ENCODE peak calls at places on chromosome 12, in eight cellular contexts. K, L, A, G, Q, I, M and J are unnamed samples. For H3K9me3, the result is how much of the 10 kb centered on the place peaks cover.

GRCh38 chr12:62794218-62794583 is 140.7 kb downstream of the PPM1H start:
- DNase-seq in K (no peak), L (no peak), A (no peak), G (no peak), Q (no peak), I (no peak), M (no peak), J (no peak)

GRCh38 chr12:6853626-6854025 is 1.7 kb downstream of the USP5 start:
- DNase-seq in K (no peak), L (no peak), A (no peak), G (no peak), Q (no peak), I (no peak), M (no peak), J (no peak)

GRCh38 chr12:53098354-53098981 is 1.0 kb downstream of the IGFBP6 start:
- DNase-seq in K (peak), L (no peak), A (peak), G (no peak), Q (peak), I (no peak), M (peak), J (no peak)

GRCh38 chr12:47190271-47190750 is 110.6 kb upstream of the AMIGO2 start:
- DNase-seq in K (peak), L (no peak), A (no peak), G (no peak), Q (no peak), I (no peak), M (peak), J (no peak)

GRCh38 chr12:109714141-109714912 is 702 bp downstream of the FAM222A start:
- DNase-seq in K (peak), L (peak), A (peak), G (no peak), Q (peak), I (no peak), M (peak), J (peak)

GRCh38 chr12:92363295-92364146 is 217.9 kb upstream of the BTG1 start:
- DNase-seq in K (no peak), L (peak), A (peak), G (no peak), Q (peak), I (no peak), M (no peak), J (no peak)

GRCh38 chr12:130511285-130511684 is 173.6 kb downstream of the PIWIL1 start:
- DNase-seq in K (no peak), L (no peak), A (no peak), G (no peak), Q (no peak), I (no peak), M (no peak), J (no peak)

GRCh38 chr12:126685636-126686035 is 1581.3 kb upstream of the TMEM132C start:
- DNase-seq in K (no peak), L (no peak), A (no peak), G (no peak), Q (no peak), I (no peak), M (no peak), J (no peak)

GRCh38 chr12:89384050-89384749 is 31.9 kb upstream of the DUSP6 start:
- DNase-seq in K (peak), L (peak), A (peak), G (no peak), Q (peak), I (no peak), M (no peak), J (peak)

GRCh38 chr12:30485230-30485890 is 210.3 kb downstream of the IPO8 start:
- DNase-seq in K (no peak), L (no peak), A (no peak), G (no peak), Q (no peak), I (no peak), M (no peak), J (no peak)

GRCh38 chr12:92698466-92698865 is 4.3 kb upstream of the PLEKHG7 start:
- DNase-seq in K (no peak), L (no peak), A (no peak), G (no peak), Q (no peak), I (no peak), M (no peak), J (no peak)

GRCh38 chr12:113604666-113605065 is 133.0 kb upstream of the LHX5 start:
- DNase-seq in K (no peak), L (no peak), A (no peak), G (no peak), Q (no peak), I (no peak), M (no peak), J (no peak)

GRCh38 chr12:2636741-2637140 is 158.0 kb upstream of the FKBP4 start:
- DNase-seq in K (no peak), L (no peak), A (no peak), G (no peak), Q (no peak), I (no peak), M (no peak), J (no peak)

GRCh38 chr12:33322519-33322918 is 117.1 kb downstream of the SYT10 start:
- DNase-seq in K (no peak), L (no peak), A (no peak), G (no peak), Q (no peak), I (no peak), M (no peak), J (no peak)

GRCh38 chr12:127355061-127355820 is 911.7 kb upstream of the TMEM132C start:
- DNase-seq in K (peak), L (peak), A (no peak), G (no peak), Q (no peak), I (peak), M (peak), J (peak)

GRCh38 chr12:94815958-94816357 is 165.6 kb upstream of the TMCC3 start:
- DNase-seq in K (no peak), L (no peak), A (no peak), G (no peak), Q (no peak), I (peak), M (no peak), J (no peak)

GRCh38 chr12:98973395-98973794 is 328.3 kb downstream of the APAF1 start:
- DNase-seq in K (peak), L (no peak), A (no peak), G (no peak), Q (no peak), I (no peak), M (no peak), J (no peak)

GRCh38 chr12:2376855-2377657 is 324.3 kb downstream of the CACNA1C start:
- DNase-seq in K (no peak), L (no peak), A (no peak), G (no peak), Q (peak), I (no peak), M (no peak), J (no peak)

GRCh38 chr12:42774238-42774637 is 184.7 kb upstream of the PRICKLE1 start:
- DNase-seq in K (no peak), L (no peak), A (no peak), G (no peak), Q (no peak), I (no peak), M (no peak), J (no peak)

GRCh38 chr12:107225626-107226025 is 132.3 kb upstream of the CRY1 start:
- DNase-seq in K (peak), L (no peak), A (no peak), G (no peak), Q (no peak), I (no peak), M (peak), J (no peak)

GRCh38 chr12:110039085-110039807 is 9.1 kb downstream of the C12orf76 start:
- DNase-seq in K (peak), L (no peak), A (peak), G (no peak), Q (peak), I (no peak), M (peak), J (peak)

GRCh38 chr12:74780458-74781241 is 243.0 kb downstream of the ATXN7L3B start:
- DNase-seq in K (peak), L (no peak), A (no peak), G (no peak), Q (no peak), I (no peak), M (no peak), J (no peak)

DNA sequence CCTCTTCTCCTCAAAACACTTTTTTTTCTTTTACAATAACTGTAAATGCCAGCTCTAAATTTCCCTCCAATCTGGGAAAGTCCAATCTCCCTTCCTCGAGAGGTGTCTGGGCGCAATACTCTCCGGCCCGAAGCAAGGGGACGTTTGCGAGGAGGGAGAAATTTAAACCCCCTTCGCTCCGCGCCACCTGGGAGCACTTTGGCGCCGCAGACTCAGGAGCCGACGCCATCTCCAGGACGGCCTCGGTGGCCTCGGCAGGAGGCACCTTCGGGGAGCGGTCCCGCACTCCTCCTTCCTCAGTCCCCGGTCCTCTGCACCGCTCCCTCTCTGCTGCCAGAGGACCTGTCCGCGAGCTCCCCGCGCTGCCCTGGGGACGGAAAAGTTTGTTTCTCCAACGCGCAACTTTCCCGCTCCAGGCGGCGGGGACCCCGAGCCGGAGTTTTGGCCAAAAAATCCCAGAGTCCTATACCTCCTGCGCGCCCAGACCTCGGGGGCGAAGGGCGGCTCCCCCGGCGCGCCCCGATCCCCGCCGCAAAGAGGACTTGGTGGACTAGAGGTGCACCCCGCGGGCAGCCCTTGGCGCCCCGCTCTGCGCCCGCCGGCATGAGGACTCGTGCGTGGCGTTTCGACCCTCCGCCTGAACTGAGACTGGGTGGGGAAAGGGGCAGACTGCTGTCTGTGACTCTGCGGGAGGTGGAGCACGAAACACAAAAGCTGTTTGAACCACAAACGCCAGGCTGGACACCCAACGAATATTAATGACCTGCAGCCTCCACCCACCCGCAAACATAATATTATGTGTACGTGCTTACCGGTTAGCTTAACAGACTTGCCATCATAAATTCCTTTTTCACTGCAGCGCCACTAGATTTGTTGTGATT is 95.1 kb upstream of the HMGA2 start:
- DNase-seq in K (no peak), L (peak), A (peak), G (no peak), Q (peak), I (peak), M (no peak), J (peak)
- TF ChIP-seq CTCF in K (no peak), L (no peak), A (no peak), G (no peak), Q (no peak), I (no peak), M (no peak), J (no peak)

DNA sequence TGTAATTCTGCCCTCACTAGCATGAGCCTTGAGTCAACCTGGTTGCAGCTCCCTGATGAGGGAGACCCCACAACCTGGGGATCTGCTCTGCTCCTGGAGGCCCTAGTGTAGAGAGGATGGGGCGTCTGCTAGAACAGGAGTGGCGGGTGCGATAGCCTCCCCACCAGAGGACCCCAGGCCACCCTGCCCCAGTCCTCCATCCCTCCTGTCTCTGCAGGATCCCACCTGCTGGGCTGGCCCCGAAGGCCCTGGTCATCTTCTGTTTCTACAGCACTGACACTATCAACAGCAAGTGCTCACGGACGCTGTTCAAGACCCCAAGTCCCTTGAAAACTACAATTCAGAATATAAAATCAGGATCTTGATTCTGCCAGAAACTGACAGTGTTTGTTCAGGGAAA is 15.2 kb downstream of the ANHX start:
- DNase-seq in K (no peak), L (no peak), A (no peak), G (no peak), Q (no peak), I (no peak), M (no peak), J (no peak)
- H3K9me3 ChIP-seq in K (under half), L (under half), A (under half), G (under half), Q (under half), I (under half), M (half or more), J (under half)

GRCh38 chr12:111410229-111411186 is 4.8 kb downstream of the SH2B3 start:
- DNase-seq in K (no peak), L (no peak), A (peak), G (no peak), Q (no peak), I (no peak), M (no peak), J (no peak)

GRCh38 chr12:111408116-111408440 is 2.4 kb downstream of the SH2B3 start:
- DNase-seq in K (no peak), L (no peak), A (no peak), G (no peak), Q (no peak), I (no peak), M (no peak), J (no peak)

GRCh38 chr12:111409403-111410228 is 3.9 kb downstream of the SH2B3 start:
- DNase-seq in K (no peak), L (no peak), A (peak), G (no peak), Q (no peak), I (no peak), M (no peak), J (no peak)

GRCh38 chr12:111407371-111408115 is 1.8 kb downstream of the SH2B3 start:
- DNase-seq in K (no peak), L (no peak), A (no peak), G (no peak), Q (no peak), I (no peak), M (no peak), J (no peak)

GRCh38 chr12:111408686-111409402 is 3.1 kb downstream of the SH2B3 start:
- DNase-seq in K (no peak), L (no peak), A (peak), G (no peak), Q (no peak), I (no peak), M (no peak), J (no peak)
- H3K4me3 ChIP-seq in K (no peak), L (no peak), A (peak), G (no peak), Q (peak), I (peak), M (no peak), J (no peak)

GRCh38 chr12:27823038-27823437 is 43.0 kb upstream of the MANSC4 start:
- DNase-seq in K (no peak), L (no peak), A (no peak), G (no peak), Q (no peak), I (no peak), M (no peak), J (no peak)

GRCh38 chr12:27820564-27820963 is 40.5 kb upstream of the MANSC4 start:
- DNase-seq in K (no peak), L (no peak), A (peak), G (no peak), Q (no peak), I (no peak), M (no peak), J (no peak)

GRCh38 chr12:27824126-27824842 is 44.2 kb upstream of the MANSC4 start:
- DNase-seq in K (no peak), L (no peak), A (no peak), G (no peak), Q (no peak), I (no peak), M (no peak), J (no peak)

GRCh38 chr12:27822076-27822712 is 42.2 kb upstream of the MANSC4 start:
- DNase-seq in K (peak), L (no peak), A (peak), G (no peak), Q (no peak), I (no peak), M (no peak), J (no peak)

GRCh38 chr12:27821259-27821973 is 41.4 kb upstream of the MANSC4 start:
- DNase-seq in K (peak), L (peak), A (peak), G (no peak), Q (peak), I (no peak), M (peak), J (no peak)
- TF ChIP-seq CTCF in K (peak), L (peak), A (peak), G (peak), Q (peak), I (peak), M (peak), J (peak)

GRCh38 chr12:9731393-9731792 is 1.5 kb downstream of the CLECL1 start:
- DNase-seq in K (no peak), L (no peak), A (no peak), G (no peak), Q (no peak), I (no peak), M (no peak), J (no peak)
- H3K9me3 ChIP-seq in K (under half), L (under half), A (under half), G (under half), Q (under half), I (under half), M (under half), J (under half)

GRCh38 chr12:85461127-85461526 is 181.1 kb downstream of the ALX1 start:
- DNase-seq in K (no peak), L (no peak), A (no peak), G (no peak), Q (no peak), I (no peak), M (no peak), J (no peak)
- H3K4me3 ChIP-seq in K (no peak), L (no peak), A (no peak), G (no peak), Q (no peak), I (no peak), M (no peak), J (no peak)

GRCh38 chr12:26629864-26630263 is 203.1 kb downstream of the ITPR2 start:
- DNase-seq in K (peak), L (no peak), A (peak), G (no peak), Q (no peak), I (no peak), M (no peak), J (no peak)
- TF ChIP-seq CTCF in K (peak), L (peak), A (peak), G (peak), Q (peak), I (peak), M (peak), J (peak)